ENCODE peak calls at places on chromosome 4, in four cellular contexts. B is upper lobe of right lung, C is fibroblast of lung, U is RWPE1. Q is an unnamed sample.

GRCh38 chr4:102867278-102868152 is 1.3 kb upstream of the CISD2 start:
- DNase-seq in B (no peak), C (no peak), U (no peak), Q (no peak)

GRCh38 chr4:186021461-186022167 is 47.3 kb upstream of the TLR3 start:
- DNase-seq in B (no peak), C (peak), U (peak), Q (peak)

GRCh38 chr4:74490736-74491135 is 45.8 kb downstream of the AREG start:
- DNase-seq in B (no peak), C (no peak), U (peak), Q (no peak)

GRCh38 chr4:125994024-125994423 is 679.3 kb downstream of the FAT4 start:
- DNase-seq in B (no peak), C (peak), U (no peak), Q (no peak)

GRCh38 chr4:139247241-139247640 is 32.8 kb downstream of the MGARP start:
- DNase-seq in B (no peak), C (no peak), U (no peak), Q (no peak)

GRCh38 chr4:148795156-148795864 is 353.1 kb upstream of the NR3C2 start:
- DNase-seq in B (peak), C (no peak), U (no peak), Q (peak)

GRCh38 chr4:151418385-151418784 is 9.4 kb downstream of the FHIP1A start:
- DNase-seq in B (no peak), C (peak), U (peak), Q (no peak)

GRCh38 chr4:36414248-36414647 is 132.8 kb downstream of the DTHD1 start:
- DNase-seq in B (no peak), C (no peak), U (peak), Q (no peak)

GRCh38 chr4:121957266-121957665 is 5.4 kb upstream of the TRPC3 start:
- DNase-seq in B (no peak), C (no peak), U (no peak), Q (no peak)

GRCh38 chr4:83862471-83862870 is 326.6 kb downstream of the GPAT3 start:
- DNase-seq in B (peak), C (no peak), U (no peak), Q (no peak)

GRCh38 chr4:120870279-120870673 is 52.2 kb downstream of the PRDM5 start:
- DNase-seq in B (no peak), C (no peak), U (peak), Q (no peak)

GRCh38 chr4:38314663-38315062 is 349.3 kb upstream of the KLF3 start:
- DNase-seq in B (no peak), C (no peak), U (peak), Q (no peak)

GRCh38 chr4:110778526-110778925 is 155.6 kb upstream of the PITX2 start:
- DNase-seq in B (no peak), C (peak), U (no peak), Q (no peak)

GRCh38 chr4:143399113-143399949 is 62.7 kb downstream of the GAB1 start:
- DNase-seq in B (no peak), C (peak), U (no peak), Q (no peak)

GRCh38 chr4:123785515-123785914 is 388.9 kb downstream of the SPRY1 start:
- DNase-seq in B (no peak), C (peak), U (peak), Q (peak)

GRCh38 chr4:140654516-140654855 is 85.7 kb upstream of the UCP1 start:
- DNase-seq in B (no peak), C (no peak), U (no peak), Q (no peak)
- H3K27ac ChIP-seq in B (no peak), C (no peak), U (no peak), Q (no peak)

GRCh38 chr4:24688453-24688852 is 104.1 kb upstream of the DHX15 start:
- DNase-seq in B (no peak), C (no peak), U (no peak), Q (no peak)
- H3K27ac ChIP-seq in B (no peak), C (no peak), U (no peak), Q (no peak)

GRCh38 chr4:7066493-7066892 is 1.4 kb downstream of the GRPEL1 start:
- DNase-seq in B (peak), C (no peak), U (no peak), Q (no peak)
- H3K27ac ChIP-seq in B (no peak), C (no peak), U (no peak), Q (no peak)

DNA sequence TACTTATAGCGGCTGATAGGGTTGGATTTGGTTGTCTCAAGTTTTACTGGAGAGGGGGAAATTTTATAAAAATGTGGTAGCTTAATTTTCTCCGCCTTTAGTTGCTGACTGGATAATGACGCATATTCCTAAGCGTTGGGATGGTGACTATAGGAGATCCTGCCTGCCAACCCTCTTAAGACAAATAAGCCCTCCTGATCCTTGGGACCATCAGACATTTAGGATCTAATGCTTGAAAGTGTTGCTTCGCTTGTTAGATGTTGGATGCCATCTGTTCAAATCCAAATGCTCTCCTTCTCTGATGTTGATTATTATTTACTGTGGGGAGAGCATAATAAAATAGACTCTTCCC is 2.2 kb downstream of the RAPGEF2 start:
- DNase-seq in B (no peak), C (peak), U (peak), Q (no peak)
- H3K27ac ChIP-seq in B (peak), C (peak), U (no peak), Q (peak)

DNA sequence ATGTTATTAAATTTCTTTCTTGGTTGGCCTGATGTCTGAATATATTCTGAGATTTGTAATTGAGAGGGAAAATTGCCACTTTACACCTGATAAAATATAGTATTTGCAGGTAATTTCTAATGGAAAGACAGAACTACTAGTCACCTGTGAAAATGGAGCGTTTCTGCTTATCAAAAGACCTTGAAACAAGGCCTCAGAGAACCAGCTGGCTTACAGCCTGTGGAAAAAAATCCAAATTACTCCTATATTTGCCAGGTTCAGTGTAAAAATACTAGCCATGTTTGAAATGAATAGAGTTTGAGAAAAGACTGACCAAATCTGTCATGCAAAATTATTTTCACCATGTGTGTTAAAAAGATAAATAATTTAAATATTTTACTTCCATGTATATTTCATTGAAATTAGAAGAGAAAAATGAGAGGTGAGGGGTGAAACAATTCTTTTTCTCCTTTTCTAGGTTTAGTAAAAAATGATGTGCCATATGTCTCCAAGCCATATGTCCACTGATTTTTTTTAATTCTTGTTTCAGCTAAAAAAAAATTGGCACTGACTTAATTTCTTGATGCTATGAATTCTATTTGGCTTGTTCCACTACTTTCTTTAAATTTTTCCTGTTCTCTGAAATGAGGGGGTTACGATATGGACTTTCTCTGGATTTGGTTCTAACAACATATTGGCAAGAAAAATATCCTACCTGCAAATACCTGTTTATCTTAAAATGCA is 464.9 kb downstream of the GRXCR1 start:
- DNase-seq in B (no peak), C (no peak), U (no peak), Q (no peak)
- H3K27ac ChIP-seq in B (no peak), C (no peak), U (no peak), Q (no peak)

GRCh38 chr4:187084696-187085095 is 361.0 kb upstream of the FAT1 start:
- DNase-seq in B (no peak), C (no peak), U (no peak), Q (no peak)
- H3K27ac ChIP-seq in B (no peak), C (no peak), U (no peak), Q (no peak)

Q was measured in right cardiac atrium.